ENCODE peak calls at places on chromosomes 6 and 20, in six cellular contexts. K is adrenal gland, G is left ventricle myocardium inferior, P is thoracic aorta, F is heart left ventricle, L is upper lobe of left lung. B is an unnamed sample. For H3K36me3, the result is how much of the 10 kb centered on the place peaks cover.

GRCh38 chr6:41171908-41172307 is 9.0 kb upstream of the TREM2 start:
- DNase-seq in K (no peak), F (no peak), P (no peak), L (no peak), G (no peak), B (no peak)

GRCh38 chr6:52620055-52620905 is 43.4 kb upstream of the TRAM2 start:
- DNase-seq in G (no peak), F (no peak), K (no peak), P (no peak), L (no peak), B (no peak)

GRCh38 chr6:52285174-52286068 is 879 bp upstream of the MCM3 start:
- DNase-seq in K (no peak), L (no peak), P (no peak), F (no peak), G (no peak), B (no peak)

GRCh38 chr6:139137716-139138115 is 2.8 kb downstream of the HECA start:
- DNase-seq in L (no peak), P (no peak), K (no peak), G (no peak), F (no peak), B (no peak)

GRCh38 chr6:26232950-26233607 is 131.9 kb upstream of the BTN3A2 start:
- DNase-seq in L (peak), F (no peak), P (no peak), G (no peak), K (peak), B (no peak)

GRCh38 chr20:19815553-19815991 is 57.5 kb downstream of the RIN2 start:
- DNase-seq in G (no peak), F (peak), K (peak), P (peak), L (peak), B (no peak)

GRCh38 chr20:13174402-13174801 is 46.7 kb upstream of the ISM1 start:
- DNase-seq in K (no peak), P (no peak), L (no peak), G (no peak), F (no peak), B (no peak)

GRCh38 chr6:81819767-81820166 is 67.3 kb upstream of the TENT5A start:
- DNase-seq in L (no peak), F (no peak), K (no peak), G (no peak), P (no peak), B (no peak)

GRCh38 chr6:30397697-30398096 is 52.7 kb downstream of the RPP21 start:
- DNase-seq in K (no peak), P (no peak), G (no peak), F (no peak), L (no peak), B (no peak)

GRCh38 chr6:148445620-148446019 is 103.0 kb downstream of the SASH1 start:
- DNase-seq in F (no peak), K (no peak), G (no peak), L (no peak), P (no peak), B (no peak)

GRCh38 chr6:110944681-110945151 is 13.8 kb upstream of the GTF3C6 start:
- DNase-seq in G (no peak), F (no peak), P (no peak), L (no peak), K (no peak), B (no peak)

GRCh38 chr6:130900913-130901312 is 73.7 kb downstream of the SMLR1 start:
- DNase-seq in K (peak), G (peak), F (peak), L (no peak), P (no peak), B (no peak)

GRCh38 chr20:32652739-32653526 is 20.8 kb downstream of the C20orf203 start:
- DNase-seq in P (peak), L (peak), F (peak), K (peak), G (peak), B (peak)

GRCh38 chr6:86937219-86938079 is at the start of gene HTR1E:
- DNase-seq in G (no peak), P (no peak), F (peak), K (peak), L (peak), B (peak)

GRCh38 chr6:36838896-36839818 is at the start of gene CPNE5:
- DNase-seq in K (no peak), L (no peak), P (no peak), F (peak), G (peak), B (no peak)

GRCh38 chr6:30053682-30054081 is 7.4 kb upstream of the POLR1H start:
- DNase-seq in P (no peak), L (no peak), F (no peak), K (no peak), G (no peak), B (no peak)

GRCh38 chr6:79775222-79775621 is 144.1 kb downstream of the SH3BGRL2 start:
- DNase-seq in G (no peak), F (no peak), P (no peak), K (no peak), L (no peak), B (no peak)

GRCh38 chr6:4607026-4607704 is 169.0 kb upstream of the CDYL start:
- DNase-seq in P (no peak), F (no peak), L (no peak), G (no peak), K (peak), B (no peak)

GRCh38 chr20:17491041-17491440 is 40.1 kb downstream of the BFSP1 start:
- DNase-seq in P (no peak), G (no peak), L (peak), K (no peak), F (no peak), B (no peak)

GRCh38 chr6:53770690-53771320 is 24.0 kb upstream of the LRRC1 start:
- DNase-seq in G (no peak), F (no peak), L (no peak), K (no peak), P (no peak), B (no peak)

GRCh38 chr6:27281105-27281539 is 31.0 kb downstream of the POM121L2 start:
- DNase-seq in L (no peak), G (no peak), F (no peak), K (no peak), P (no peak), B (no peak)

GRCh38 chr20:25220021-25220730 is 24.7 kb downstream of the ENTPD6 start:
- DNase-seq in L (no peak), K (no peak), P (no peak), F (no peak), G (no peak), B (no peak)

GRCh38 chr6:38233161-38233791 is 406.5 kb downstream of the BTBD9 start:
- DNase-seq in P (no peak), F (no peak), G (no peak), L (no peak), K (peak), B (no peak)

GRCh38 chr6:50826037-50826761 is 7.5 kb downstream of the TFAP2B start:
- DNase-seq in L (no peak), P (no peak), G (no peak), K (no peak), F (no peak), B (no peak)

GRCh38 chr6:154497118-154497517 is 13.4 kb downstream of the CNKSR3 start:
- DNase-seq in K (no peak), G (no peak), P (no peak), L (no peak), F (no peak), B (no peak)

GRCh38 chr6:89836637-89837222 is 7.0 kb downstream of the CASP8AP2 start:
- DNase-seq in G (no peak), F (no peak), P (no peak), L (no peak), K (no peak), B (no peak)

GRCh38 chr6:14466278-14466677 is 348.7 kb downstream of the CD83 start:
- DNase-seq in K (no peak), G (no peak), L (no peak), F (no peak), P (no peak), B (no peak)

GRCh38 chr6:166629628-166630027 is 2.6 kb upstream of the RPS6KA2 start:
- DNase-seq in F (no peak), G (no peak), K (no peak), P (no peak), L (no peak), B (no peak)

GRCh38 chr6:37582309-37582708 is 82.6 kb upstream of the CCDC167 start:
- DNase-seq in P (no peak), K (no peak), F (no peak), G (no peak), L (no peak), B (no peak)

GRCh38 chr6:132261354-132261753 is 139.9 kb downstream of the MOXD1 start:
- DNase-seq in F (no peak), K (no peak), L (no peak), G (no peak), P (no peak), B (no peak)

GRCh38 chr20:51447097-51447764 is 95.3 kb downstream of the NFATC2 start:
- DNase-seq in P (peak), G (peak), F (peak), K (peak), L (no peak), B (no peak)

GRCh38 chr20:62844182-62844581 is 17.4 kb downstream of the TCFL5 start:
- DNase-seq in K (no peak), P (no peak), L (no peak), G (no peak), F (no peak), B (no peak)

GRCh38 chr20:57662313-57663240 is 42.4 kb upstream of the ZBP1 start:
- DNase-seq in F (peak), G (peak), K (no peak), P (no peak), L (peak), B (peak)

GRCh38 chr6:45737331-45738056 is 278.2 kb downstream of the CLIC5 start:
- DNase-seq in P (no peak), F (no peak), G (no peak), K (no peak), L (no peak), B (no peak)

GRCh38 chr6:121925024-121925423 is 474.4 kb upstream of the HSF2 start:
- DNase-seq in G (no peak), L (no peak), P (no peak), F (no peak), K (no peak), B (no peak)

GRCh38 chr20:2820896-2821869 is 5.0 kb downstream of the TMEM239 start:
- DNase-seq in K (no peak), F (no peak), L (no peak), G (no peak), P (no peak), B (no peak)

GRCh38 chr6:29995346-29995777 is 53.0 kb downstream of the HLA-A start:
- DNase-seq in K (no peak), L (no peak), P (no peak), G (no peak), F (no peak), B (no peak)

GRCh38 chr20:12762725-12763124 is 246.0 kb upstream of the SPTLC3 start:
- DNase-seq in F (peak), G (peak), L (no peak), P (no peak), K (no peak), B (no peak)

GRCh38 chr6:67129780-67130179 is 1422.8 kb upstream of the EYS start:
- DNase-seq in K (no peak), G (no peak), P (no peak), L (no peak), F (no peak), B (no peak)

DNA sequence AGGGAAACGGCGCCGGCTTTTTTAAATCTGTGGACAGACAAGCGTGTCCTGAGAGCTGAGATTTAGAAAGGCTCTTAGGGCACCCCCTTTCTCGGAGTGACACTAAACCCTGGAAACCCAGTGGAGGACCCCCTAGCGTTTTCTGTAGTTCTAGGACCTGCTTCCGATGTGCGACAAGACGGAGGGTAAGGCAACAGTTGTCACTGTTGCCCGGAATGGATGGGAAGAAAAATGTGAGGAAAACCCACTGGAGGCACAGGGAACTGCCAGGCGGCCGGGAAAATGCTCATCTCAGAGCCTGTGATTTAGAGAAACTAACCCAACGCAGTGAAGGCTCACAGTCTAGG is 551 bp upstream of the ATP5F1E start:
- DNase-seq in P (no peak), L (no peak), K (peak), F (no peak), G (no peak), B (no peak)
- H3K36me3 ChIP-seq in P (under half), L (under half), K (half or more), F (half or more), G (half or more), B (under half)

GRCh38 chr6:43444601-43445000 is 10.7 kb downstream of the DLK2 start:
- DNase-seq in G (no peak), L (no peak), F (no peak), P (no peak), K (no peak), B (no peak)

GRCh38 chr6:43450699-43451131 is 4.6 kb downstream of the DLK2 start:
- DNase-seq in L (no peak), P (no peak), F (no peak), K (no peak), G (no peak), B (no peak)

GRCh38 chr6:43448916-43449315 is 6.4 kb downstream of the DLK2 start:
- DNase-seq in P (no peak), F (no peak), K (no peak), L (no peak), G (no peak), B (no peak)

GRCh38 chr6:43445576-43445975 is 9.8 kb downstream of the DLK2 start:
- DNase-seq in K (no peak), P (no peak), F (no peak), L (no peak), G (no peak), B (no peak)

GRCh38 chr6:43447604-43448003 is 7.7 kb downstream of the DLK2 start:
- DNase-seq in K (no peak), G (no peak), P (no peak), F (no peak), L (no peak), B (peak)
- H3K36me3 ChIP-seq in K (half or more), G (half or more), P (half or more), F (half or more), L (half or more), B (under half)

DNA sequence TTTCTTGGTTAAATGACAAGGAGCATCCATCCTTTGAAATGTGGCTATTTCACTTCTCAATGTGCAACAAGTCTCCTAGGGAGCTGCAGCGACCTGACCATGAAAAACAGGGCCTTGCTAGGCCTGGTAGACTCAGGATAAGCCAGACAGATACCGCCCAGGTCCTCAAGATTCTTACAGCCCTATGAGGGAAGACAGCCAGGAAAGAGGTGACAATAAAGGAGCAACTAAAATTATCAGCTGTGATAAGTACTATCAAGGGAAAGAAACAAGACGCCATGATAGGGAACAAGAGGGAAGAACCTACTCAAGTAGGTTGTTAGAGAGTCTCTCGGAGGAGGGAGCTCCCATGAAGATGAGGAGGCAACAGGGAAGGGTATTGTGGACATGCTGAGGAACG is 51.4 kb upstream of the EMILIN3 start:
- DNase-seq in L (no peak), K (no peak), F (no peak), P (no peak), G (no peak), B (no peak)
- H3K36me3 ChIP-seq in L (half or more), K (half or more), F (half or more), P (half or more), G (half or more), B (under half)

DNA sequence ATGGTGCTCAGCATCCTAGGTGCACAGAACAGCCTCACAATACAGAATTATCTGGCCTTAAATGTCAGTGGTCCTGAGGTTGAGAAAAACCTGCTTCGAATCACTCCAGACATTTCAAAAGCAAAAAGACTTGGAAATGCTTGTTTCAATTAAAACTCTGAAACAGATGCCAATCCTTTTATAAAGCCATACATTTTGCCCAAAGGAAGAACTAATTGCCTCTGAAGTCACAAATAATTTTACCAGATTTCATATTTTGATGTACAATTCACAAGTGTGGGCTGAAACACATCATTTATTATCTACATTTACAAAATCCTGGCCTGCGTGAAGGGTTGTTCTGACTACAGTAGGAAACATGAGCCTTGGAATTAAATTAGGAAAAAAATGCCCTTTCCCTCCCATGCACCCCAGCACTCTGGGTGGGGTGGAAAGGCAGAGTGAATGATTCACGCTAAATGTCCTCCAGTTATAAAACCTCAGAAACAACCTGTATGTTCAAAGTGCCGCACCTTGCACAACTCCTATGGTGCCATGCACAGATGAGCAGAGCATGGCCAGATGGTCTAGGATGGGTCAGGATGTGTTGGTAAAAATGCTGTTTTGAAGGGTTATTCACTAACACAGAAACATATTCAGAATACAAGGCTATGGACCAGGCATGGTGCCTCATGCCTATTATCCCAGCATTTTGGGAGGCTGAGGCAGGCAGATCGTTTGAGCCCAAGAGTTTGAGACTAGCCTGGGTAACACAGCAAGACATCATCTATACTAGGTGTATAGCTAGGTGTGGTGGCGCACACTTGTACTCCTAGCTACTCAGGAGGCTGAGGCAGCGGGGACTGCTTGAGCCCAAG is 87.0 kb downstream of the ZMYND8 start:
- DNase-seq in L (no peak), G (no peak), F (no peak), K (no peak), P (no peak), B (no peak)
- H3K36me3 ChIP-seq in L (under half), G (under half), F (under half), K (under half), P (under half), B (under half)

GRCh38 chr20:46394872-46395470 is 11.4 kb downstream of the ELMO2 start:
- DNase-seq in G (no peak), F (no peak), L (no peak), P (no peak), K (no peak), B (no peak)

GRCh38 chr20:46388945-46389344 is 17.5 kb downstream of the ELMO2 start:
- DNase-seq in P (no peak), L (no peak), K (peak), F (no peak), G (no peak), B (no peak)

GRCh38 chr20:46398963-46399362 is 7.5 kb downstream of the ELMO2 start:
- DNase-seq in P (no peak), G (no peak), L (no peak), F (no peak), K (no peak), B (no peak)

GRCh38 chr20:46396052-46396451 is 10.4 kb downstream of the ELMO2 start:
- DNase-seq in F (no peak), G (no peak), K (no peak), P (no peak), L (no peak), B (no peak)

GRCh38 chr20:46393967-46394366 is 12.4 kb downstream of the ELMO2 start:
- DNase-seq in G (no peak), F (no peak), P (no peak), K (no peak), L (no peak), B (no peak)
- H3K36me3 ChIP-seq in G (half or more), F (half or more), P (under half), K (half or more), L (half or more), B (under half)

B was measured in pancreas.